ENCODE peak calls at places on chromosome 2, in eight cellular contexts. J is body of pancreas; G is stimulated activated CD4-positive, alpha-beta T cell treated with anti-CD3 and anti-CD28 coated beads, Interleukin-2, amount 100 ng/mL, for 48 hours; Y is Karpas-422; D is Right ventricle myocardium superior; R is Calu3; E is activated CD8-positive, alpha-beta memory T cell treated with anti-CD3 and anti-CD28 coated beads for 4 hours; F is colonic mucosa. Q is an unnamed sample.

GRCh38 chr2:235614900-235615712 is 121.3 kb downstream of the AGAP1 start:
- DNase-seq in E (no peak), Y (no peak), F (peak), G (no peak), J (no peak), R (no peak), D (peak), Q (no peak)

GRCh38 chr2:202932425-202933138 is 20.5 kb downstream of the CARF start:
- DNase-seq in Y (no peak), F (no peak), E (no peak), G (no peak), R (no peak), D (no peak), J (no peak), Q (peak)

GRCh38 chr2:120731175-120731574 is 4.5 kb upstream of the GLI2 start:
- DNase-seq in F (no peak), D (no peak), G (no peak), Y (no peak), J (no peak), E (no peak), R (no peak), Q (peak)

GRCh38 chr2:211766689-211767088 is 771.9 kb downstream of the ERBB4 start:
- DNase-seq in E (no peak), Y (no peak), R (peak), D (no peak), J (peak), G (no peak), F (peak), Q (no peak)

GRCh38 chr2:126890962-126891450 is 7.7 kb upstream of the TEX51 start:
- DNase-seq in R (no peak), D (no peak), E (no peak), Y (no peak), J (peak), F (no peak), G (no peak), Q (peak)

GRCh38 chr2:11550901-11551568 is 17.2 kb downstream of the GREB1 start:
- DNase-seq in J (no peak), F (no peak), R (no peak), Y (no peak), D (no peak), G (no peak), E (no peak), Q (peak)

GRCh38 chr2:200901459-200902072 is 12.4 kb downstream of the NIF3L1 start:
- DNase-seq in G (peak), D (no peak), E (peak), F (peak), Y (peak), R (peak), J (peak), Q (no peak)

GRCh38 chr2:241314933-241315182 is 614 bp downstream of the HDLBP start:
- DNase-seq in F (no peak), G (no peak), R (no peak), J (no peak), D (no peak), E (no peak), Y (no peak), Q (no peak)

GRCh38 chr2:100321181-100321880 is 970 bp downstream of the LONRF2 start:
- DNase-seq in G (no peak), J (peak), D (peak), E (no peak), F (no peak), R (peak), Y (no peak), Q (no peak)